ENCODE peak calls at places on chromosomes 1 and 21, in six cellular contexts. E is IMR-90, F is cardiac fibroblast, M is lower leg skin, Y is kidney, J is breast epithelium. T is an unnamed sample.

GRCh38 chr21:25896657-25897056 is 161.9 kb downstream of the GABPA start:
- DNase-seq in E (no peak), F (no peak), M (no peak), Y (no peak), J (no peak), T (no peak)

GRCh38 chr1:159835862-159836518 is 9.3 kb downstream of the SLAMF8 start:
- DNase-seq in E (no peak), F (peak; percentile 22), M (no peak), Y (no peak), J (no peak), T (no peak)

GRCh38 chr21:41932191-41932575 is 21.6 kb downstream of the C2CD2 start:
- DNase-seq in E (peak; percentile 88), F (peak; percentile 94), M (no peak), Y (no peak), J (no peak), T (peak; percentile 61)

GRCh38 chr21:45420061-45420521 is 15.1 kb downstream of the COL18A1 start:
- DNase-seq in E (no peak), F (no peak), M (no peak), Y (peak; percentile 81), J (no peak), T (no peak)

GRCh38 chr1:6183520-6183989 is 3.4 kb upstream of the CHD5 start:
- DNase-seq in E (peak; percentile 20), F (no peak), M (no peak), Y (peak; percentile 45), J (no peak), T (no peak)

GRCh38 chr1:235843458-235843857 is 23.2 kb downstream of the LYST start:
- DNase-seq in E (peak; percentile 68), F (peak; percentile 64), M (no peak), Y (no peak), J (no peak), T (no peak)

GRCh38 chr1:20319456-20319855 is 28.8 kb downstream of the VWA5B1 start:
- DNase-seq in E (no peak), F (no peak), M (no peak), Y (no peak), J (no peak), T (no peak)

GRCh38 chr1:173409613-173410012 is 67.5 kb upstream of the PRDX6 start:
- DNase-seq in E (peak; percentile 76), F (peak; percentile 82), M (no peak), Y (no peak), J (no peak), T (peak; percentile 96)

GRCh38 chr1:173122958-173123852 is 72.5 kb upstream of the TNFSF18 start:
- DNase-seq in E (peak; percentile 95), F (peak; percentile 94), M (peak; percentile 94), Y (peak; percentile 91), J (peak; percentile 62), T (peak; percentile 57)

GRCh38 chr1:15899266-15899665 is 51.8 kb downstream of the SPEN start:
- DNase-seq in E (no peak), F (no peak), M (no peak), Y (no peak), J (no peak), T (no peak)

GRCh38 chr1:221823149-221823548 is 81.3 kb upstream of the DUSP10 start:
- DNase-seq in E (no peak), F (no peak), M (no peak), Y (no peak), J (no peak), T (no peak)

GRCh38 chr1:78490861-78491310 is at the start of gene PTGFR:
- DNase-seq in E (peak; percentile 36), F (peak; percentile 49), M (peak; percentile 86), Y (peak; percentile 64), J (no peak), T (no peak)
- H3K4me3 ChIP-seq in E (peak within 1 kb of the TSS; percentile 61), F (peak within 1 kb of the TSS; percentile 41), M (peak within 1 kb of the TSS; percentile 27), Y (peak within 1 kb of the TSS; percentile 76), J (peak within 1 kb of the TSS; percentile 56), T (peak within 1 kb of the TSS; percentile 69)

GRCh38 chr1:32269744-32270143 is 18.7 kb downstream of the LCK start:
- DNase-seq in E (no peak), F (no peak), M (no peak), Y (no peak), J (no peak), T (no peak)

GRCh38 chr1:32263744-32264143 is 12.7 kb downstream of the LCK start:
- DNase-seq in E (no peak), F (no peak), M (no peak), Y (no peak), J (no peak), T (no peak)

GRCh38 chr1:32266926-32267645 is 16.0 kb downstream of the LCK start:
- DNase-seq in E (peak; percentile 84), F (peak; percentile 81), M (no peak), Y (no peak), J (no peak), T (no peak)

GRCh38 chr1:32265846-32266245 is 14.8 kb downstream of the LCK start:
- DNase-seq in E (no peak), F (no peak), M (no peak), Y (no peak), J (no peak), T (no peak)
- TF ChIP-seq CTCF in E (no peak), F (no peak), M (no peak), Y (no peak), J (no peak), T (no peak)

DNA sequence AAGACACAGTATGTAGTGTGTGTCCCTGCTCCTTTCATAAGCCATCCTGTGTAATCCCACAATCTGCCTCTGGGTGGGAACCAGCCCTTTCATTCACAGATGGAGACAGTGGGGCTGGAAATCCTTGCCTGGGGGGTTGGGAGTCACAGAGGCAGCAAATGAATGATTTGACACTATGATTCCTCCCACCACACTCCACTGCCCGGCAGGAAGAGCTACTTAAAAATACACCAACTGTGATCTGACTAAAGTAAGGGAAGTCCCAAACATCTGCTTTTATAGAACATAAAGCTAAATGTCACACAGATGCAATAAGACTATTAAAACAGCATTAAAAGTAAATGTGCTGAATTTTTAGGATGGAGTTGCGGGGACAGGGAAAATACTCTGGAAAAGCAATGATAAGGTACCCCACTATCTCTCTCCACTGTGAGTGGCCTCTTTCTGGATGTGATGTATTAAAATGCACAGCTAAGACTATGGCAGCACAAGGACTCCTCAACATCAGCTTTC is 4.3 kb downstream of the PARP1 start:
- DNase-seq in E (peak; percentile 8), F (peak; percentile 13), M (peak; percentile 13), Y (no peak), J (no peak), T (no peak)
- H3K4me3 ChIP-seq in E (no peak overlapping the region), F (no peak overlapping the region), M (no peak overlapping the region), Y (no peak overlapping the region), J (no peak overlapping the region), T (no peak overlapping the region)

GRCh38 chr1:119225831-119226230 is 85.4 kb upstream of the WARS2 start:
- DNase-seq in E (no peak), F (no peak), M (no peak), Y (no peak), J (no peak), T (no peak)
- TF ChIP-seq CTCF in E (no peak), F (no peak), M (no peak), Y (no peak), J (no peak), T (no peak)

DNA sequence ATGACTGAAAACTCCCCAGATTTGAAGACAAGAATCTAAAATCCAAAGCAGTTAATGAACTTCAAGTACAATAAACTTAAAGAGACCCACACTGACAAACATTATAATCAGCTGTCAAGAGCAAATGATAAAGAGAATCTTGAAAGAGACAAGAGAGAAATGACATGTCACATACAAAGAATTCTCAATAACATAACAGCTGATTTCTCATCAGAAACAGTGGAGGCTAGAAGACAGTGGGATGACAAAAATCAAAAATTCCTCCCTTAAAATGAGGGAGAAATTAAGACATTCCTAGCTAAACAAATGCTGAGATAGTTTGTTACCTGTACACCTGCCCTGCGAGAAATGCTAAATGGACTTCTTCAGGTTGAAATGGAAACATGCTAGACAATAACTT is 36.0 kb upstream of the COA6 start:
- DNase-seq in E (no peak), F (no peak), M (no peak), Y (no peak), J (no peak), T (no peak)
- H3K4me3 ChIP-seq in E (no peak overlapping the region), F (no peak overlapping the region), M (no peak overlapping the region), Y (no peak overlapping the region), J (no peak overlapping the region), T (no peak overlapping the region)

T was measured in astrocyte of the cerebellum.